ENCODE peak calls at places on chromosomes 11 and 22, in six cellular contexts. X, N, L, G, I and V are unnamed samples. For H3K4me1, the result is how much of the 10 kb centered on the place peaks cover.

GRCh38 chr22:22857607-22858558 is 29.7 kb upstream of the IGLL5 start:
- DNase-seq in I (no peak), G (no peak), L (no peak), X (no peak), N (no peak), V (no peak)

GRCh38 chr22:44668190-44668885 is 33.7 kb upstream of the PRR5 start:
- DNase-seq in N (no peak), G (no peak), L (peak), I (no peak), X (no peak), V (peak)

GRCh38 chr11:369336-370018 is at the start of gene B4GALNT4:
- DNase-seq in L (peak), G (no peak), N (peak), I (no peak), X (no peak), V (peak)

GRCh38 chr22:23566716-23567475 is 13.2 kb downstream of the IGLL1 start:
- DNase-seq in L (no peak), G (no peak), X (no peak), N (no peak), I (no peak), V (peak)

GRCh38 chr11:21949741-21950413 is 243.0 kb upstream of the ANO5 start:
- DNase-seq in X (no peak), I (no peak), G (no peak), N (peak), L (no peak), V (no peak)

GRCh38 chr11:59666969-59667368 is 1.9 kb downstream of the PATL1 start:
- DNase-seq in X (no peak), I (no peak), G (no peak), L (no peak), N (no peak), V (no peak)

GRCh38 chr22:29072193-29072978 is 449 bp upstream of the KREMEN1 start:
- DNase-seq in X (peak), I (peak), N (peak), G (peak), L (peak), V (peak)

GRCh38 chr11:118171274-118172062 is 5.0 kb downstream of the SCN2B start:
- DNase-seq in L (peak), X (peak), N (peak), I (peak), G (peak), V (peak)

GRCh38 chr11:77779935-77780334 is 40.6 kb downstream of the RSF1 start:
- DNase-seq in L (no peak), I (no peak), N (peak), X (no peak), G (no peak), V (no peak)

GRCh38 chr11:79493555-79494171 is 52.8 kb upstream of the TENM4 start:
- DNase-seq in I (peak), X (peak), N (peak), L (peak), G (peak), V (peak)

GRCh38 chr11:36455658-36456111 is 54.4 kb downstream of the TRAF6 start:
- DNase-seq in N (peak), L (no peak), X (peak), I (peak), G (peak), V (peak)

GRCh38 chr11:69705246-69705856 is 1.5 kb upstream of the FGF19 start:
- DNase-seq in G (no peak), N (no peak), I (no peak), X (no peak), L (no peak), V (no peak)

GRCh38 chr11:112049777-112050176 is 24.0 kb downstream of the PIH1D2 start:
- DNase-seq in I (no peak), G (no peak), X (no peak), L (no peak), N (no peak), V (no peak)

GRCh38 chr11:65003282-65003681 is 6.5 kb upstream of the BATF2 start:
- DNase-seq in G (no peak), N (peak), L (no peak), X (no peak), I (no peak), V (no peak)

GRCh38 chr11:111733009-111733408 is 33.2 kb downstream of the PPP2R1B start:
- DNase-seq in L (no peak), I (peak), X (peak), G (peak), N (no peak), V (peak)

GRCh38 chr11:68444566-68444965 is 16.0 kb upstream of the PPP6R3 start:
- DNase-seq in I (no peak), X (no peak), N (no peak), G (no peak), L (peak), V (peak)

GRCh38 chr22:45064313-45065268 is 54.8 kb upstream of the PHF21B start:
- DNase-seq in X (no peak), I (no peak), G (no peak), L (no peak), N (peak), V (no peak)

GRCh38 chr11:2653930-2654739 is 45.7 kb downstream of the KCNQ1OT1 start:
- DNase-seq in G (no peak), X (no peak), N (no peak), L (no peak), I (no peak), V (peak)

GRCh38 chr11:121795206-121795605 is 320.8 kb downstream of the BLID start:
- DNase-seq in L (no peak), I (no peak), G (no peak), X (no peak), N (no peak), V (no peak)

GRCh38 chr11:8256271-8257002 is 7.2 kb downstream of the LMO1 start:
- DNase-seq in L (peak), G (no peak), N (no peak), X (no peak), I (no peak), V (peak)

GRCh38 chr22:47629273-47629711 is 866.8 kb downstream of the TBC1D22A start:
- DNase-seq in N (no peak), G (no peak), I (no peak), X (no peak), L (no peak), V (peak)

GRCh38 chr11:38266691-38267090 is 1668.7 kb upstream of the RAG2 start:
- DNase-seq in N (no peak), G (no peak), X (no peak), L (no peak), I (no peak), V (no peak)

GRCh38 chr11:64074239-64074638 is 38.5 kb downstream of the FLRT1 start:
- DNase-seq in X (no peak), N (no peak), L (peak), I (no peak), G (no peak), V (no peak)

DNA sequence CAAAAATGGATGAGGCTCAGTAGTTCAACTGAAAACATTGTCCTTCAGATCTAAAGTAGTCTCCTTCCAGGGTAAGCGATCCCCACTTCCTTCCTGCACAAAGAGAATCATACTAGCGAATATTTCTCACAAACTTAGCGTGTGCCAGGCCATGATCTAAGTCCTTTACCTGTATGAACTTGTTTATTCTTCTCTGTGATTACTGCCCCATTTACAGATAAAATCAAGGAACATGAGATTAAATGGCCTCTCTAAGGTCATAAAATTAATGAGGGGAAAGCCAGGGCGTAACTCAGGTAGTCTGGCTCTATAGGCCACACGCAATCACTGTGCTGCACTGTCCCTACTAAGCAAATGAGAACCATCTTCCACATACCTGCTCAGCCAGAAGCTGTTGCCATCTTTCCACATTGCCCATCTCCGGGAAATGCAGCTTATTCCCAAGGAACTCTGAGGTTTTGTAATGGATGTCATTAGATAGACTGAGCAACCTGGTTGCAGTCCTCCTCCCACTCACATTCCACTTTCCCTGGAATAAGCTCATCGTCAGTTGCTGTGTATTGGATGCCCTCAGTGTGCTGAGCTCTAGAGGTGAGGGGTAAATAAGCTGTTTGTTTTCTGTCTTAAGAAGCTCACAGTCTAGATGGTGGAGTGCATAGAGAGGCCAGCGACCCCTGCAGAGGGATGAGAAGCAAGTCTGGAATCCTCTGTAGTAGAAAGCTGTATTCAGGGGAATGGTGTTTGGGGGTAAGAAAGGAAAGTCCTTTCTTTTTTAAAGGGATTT is 146.3 kb downstream of the SNX19 start:
- DNase-seq in I (no peak), X (no peak), N (no peak), L (no peak), G (no peak), V (no peak)
- H3K4me1 ChIP-seq in I (under half), X (under half), N (under half), L (under half), G (under half), V (under half)

GRCh38 chr11:114131366-114131963 is 72.0 kb downstream of the ZBTB16 start:
- DNase-seq in X (no peak), N (no peak), L (no peak), G (no peak), I (no peak), V (no peak)

GRCh38 chr11:114132944-114133394 is 73.5 kb downstream of the ZBTB16 start:
- DNase-seq in L (no peak), X (peak), N (peak), G (no peak), I (no peak), V (no peak)

GRCh38 chr11:114132427-114132826 is 72.9 kb downstream of the ZBTB16 start:
- DNase-seq in N (no peak), G (no peak), L (no peak), X (no peak), I (no peak), V (no peak)

GRCh38 chr11:114128399-114128798 is 68.9 kb downstream of the ZBTB16 start:
- DNase-seq in I (no peak), G (no peak), L (no peak), X (no peak), N (no peak), V (no peak)

GRCh38 chr11:114129699-114130659 is 70.5 kb downstream of the ZBTB16 start:
- DNase-seq in L (no peak), X (no peak), I (no peak), N (no peak), G (no peak), V (no peak)
- H3K27ac ChIP-seq in L (no peak), X (no peak), I (peak), N (no peak), G (peak), V (no peak)

DNA sequence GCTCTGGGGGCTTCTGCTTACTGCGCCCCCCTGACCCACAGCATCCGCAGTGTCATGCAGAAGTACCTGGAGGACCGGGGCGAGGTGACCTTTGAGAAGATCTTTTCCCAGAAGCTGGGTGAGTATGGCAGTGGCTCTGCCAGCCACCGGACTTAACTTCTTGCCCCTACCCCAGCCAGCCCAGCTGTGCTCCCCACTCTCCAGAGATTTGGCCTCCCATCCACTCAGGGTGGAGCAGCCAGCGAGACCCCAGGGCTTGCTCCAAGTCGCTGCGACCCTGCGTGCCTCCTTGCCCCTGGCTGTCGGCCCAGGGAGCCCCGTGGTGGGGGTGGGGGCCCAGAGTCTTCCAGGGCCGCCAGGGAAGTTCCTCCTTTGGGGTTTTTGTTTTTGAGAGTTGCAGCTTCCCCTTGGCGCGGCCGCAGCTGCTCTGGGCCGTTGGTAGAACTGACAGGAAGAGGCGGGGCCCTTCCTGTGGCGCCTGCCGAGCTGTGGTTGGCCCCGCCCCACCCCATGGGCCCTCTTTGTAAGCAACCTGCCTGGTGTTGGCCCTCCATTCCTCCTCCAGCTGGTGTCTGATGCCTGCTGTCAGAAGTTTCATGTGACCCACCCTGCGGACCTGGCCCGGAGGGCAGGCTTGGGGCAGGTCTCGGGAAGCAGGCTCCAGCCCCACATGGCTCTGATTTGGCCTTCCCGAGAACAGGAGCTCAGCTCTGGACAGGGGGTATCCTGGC is 11.1 kb downstream of the GRK2 start:
- DNase-seq in N (no peak), I (peak), L (peak), X (peak), G (peak), V (peak)
- H3K4me1 ChIP-seq in N (under half), I (half or more), L (half or more), X (under half), G (half or more), V (under half)

GRCh38 chr22:31681625-31682345 is 19.8 kb upstream of the PISD start:
- DNase-seq in X (no peak), G (no peak), N (no peak), I (no peak), L (no peak), V (no peak)
- H3K27ac ChIP-seq in X (peak), G (no peak), N (no peak), I (no peak), L (no peak), V (no peak)

GRCh38 chr11:62678770-62679696 is at the start of gene UBXN1:
- DNase-seq in N (peak), I (peak), L (peak), G (peak), X (peak), V (peak)
- H3K4me1 ChIP-seq in N (under half), I (under half), L (under half), G (under half), X (under half), V (under half)

DNA sequence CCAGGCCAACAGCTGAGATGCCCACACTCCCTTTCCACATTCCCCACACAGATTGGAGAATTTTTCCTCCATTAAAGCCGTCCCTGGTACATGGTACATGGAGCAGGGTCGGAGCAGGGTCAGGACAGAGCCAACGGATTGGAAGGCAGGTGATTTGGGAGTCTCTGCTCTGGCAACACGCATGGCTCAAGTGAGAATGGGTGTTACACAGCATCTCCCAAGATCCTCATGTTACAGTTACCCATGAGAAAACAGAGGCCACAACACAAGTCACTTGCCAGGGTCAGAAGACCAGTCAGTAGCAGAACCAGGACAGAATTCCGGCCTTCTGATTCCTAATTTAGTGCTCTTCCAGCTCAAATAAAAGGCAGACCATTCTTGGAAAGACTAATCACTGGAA is 7.7 kb upstream of the F2 start:
- DNase-seq in G (peak), I (no peak), L (no peak), X (no peak), N (no peak), V (no peak)
- H3K27ac ChIP-seq in G (peak), I (peak), L (peak), X (peak), N (peak), V (peak)

GRCh38 chr11:11206457-11206856 is 146.6 kb downstream of the CSNK2A3 start:
- DNase-seq in G (no peak), N (no peak), L (no peak), X (no peak), I (no peak), V (no peak)
- H3K4me1 ChIP-seq in G (under half), N (under half), L (under half), X (under half), I (under half), V (under half)

DNA sequence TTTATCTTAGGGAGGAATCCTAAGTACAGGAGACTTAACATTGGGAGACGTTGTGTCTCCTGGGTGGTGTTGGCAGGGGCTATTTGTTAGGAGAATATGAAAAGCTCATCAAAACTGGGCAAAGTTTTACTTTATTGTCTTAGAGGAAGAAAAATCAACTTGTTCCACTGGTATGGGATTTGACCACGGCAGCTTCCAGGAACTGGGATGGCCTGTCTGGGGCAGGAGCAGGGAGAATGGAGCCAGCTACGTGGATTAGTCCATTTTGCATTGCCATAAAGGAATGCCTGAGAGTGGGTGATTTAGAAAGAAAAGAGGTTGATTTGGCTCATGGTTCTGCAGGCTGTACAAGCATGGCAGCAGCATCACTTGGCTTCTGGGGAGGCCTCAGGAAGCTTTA is 198.4 kb downstream of the ADAMTS15 start:
- DNase-seq in X (no peak), L (no peak), N (no peak), G (no peak), I (no peak), V (no peak)
- H3K27ac ChIP-seq in X (peak), L (no peak), N (peak), G (no peak), I (no peak), V (no peak)